ENCODE peak calls at places on chromosomes 16 and 17, in six cellular contexts. D, Z, C, P, F and H are unnamed samples.
A peak's percentile ranks its signal among the peaks of the same experiment; 100 is the strongest.

GRCh38 chr17:7440113-7440822 is 956 bp downstream of the FGF11 start:
- DNase-seq in C (peak; percentile 55), Z (no peak), D (no peak), F (peak; percentile 77), P (no peak), H (no peak)

GRCh38 chr16:19595043-19595767 is 39.7 kb downstream of the VPS35L start:
- DNase-seq in P (peak; percentile 40), D (peak; percentile 30), C (peak; percentile 76), F (no peak), Z (no peak), H (peak; percentile 83)

GRCh38 chr16:12271006-12271405 is 294.5 kb downstream of the SNX29 start:
- DNase-seq in C (no peak), P (no peak), D (no peak), Z (no peak), F (no peak), H (peak; percentile 32)

GRCh38 chr17:75516619-75517276 is 420 bp downstream of the TSEN54 start:
- DNase-seq in Z (peak; percentile 25), P (no peak), D (no peak), C (peak; percentile 52), F (no peak), H (no peak)

GRCh38 chr17:61409301-61410099 is 9.9 kb downstream of the TBX2 start:
- DNase-seq in Z (peak; percentile 52), C (peak; percentile 91), D (peak; percentile 94), P (peak; percentile 37), F (peak; percentile 28), H (peak; percentile 78)

GRCh38 chr17:74631468-74632195 is 8.1 kb upstream of the CD300E start:
- DNase-seq in C (no peak), P (no peak), Z (peak; percentile 65), D (no peak), F (no peak), H (no peak)

GRCh38 chr16:1097800-1098199 is 1.8 kb upstream of the C1QTNF8 start:
- DNase-seq in Z (no peak), P (no peak), F (peak; percentile 96), C (no peak), D (no peak), H (no peak)

GRCh38 chr16:88464447-88465318 is 11.6 kb downstream of the ZFPM1 start:
- DNase-seq in Z (no peak), P (no peak), D (no peak), F (no peak), C (no peak), H (no peak)

GRCh38 chr17:17724307-17724921 is 43.2 kb downstream of the RAI1 start:
- DNase-seq in Z (no peak), D (no peak), C (no peak), F (no peak), P (no peak), H (peak; percentile 54)

GRCh38 chr17:35742496-35742895 is 10.5 kb downstream of the GAS2L2 start:
- DNase-seq in C (no peak), Z (no peak), P (no peak), D (no peak), F (no peak), H (no peak)

GRCh38 chr16:88617268-88618031 is 20.9 kb upstream of the IL17C start:
- DNase-seq in D (no peak), P (no peak), F (no peak), C (no peak), Z (no peak), H (peak; percentile 66)

GRCh38 chr17:14196337-14196997 is 40.2 kb downstream of the CDRT15 start:
- DNase-seq in C (no peak), D (no peak), Z (peak; percentile 9), F (no peak), P (no peak), H (no peak)

GRCh38 chr16:68492151-68492500 is 43.8 kb upstream of the SMPD3 start:
- DNase-seq in C (no peak), P (no peak), D (no peak), F (no peak), Z (no peak), H (no peak)

GRCh38 chr17:57614742-57615141 is 130.4 kb downstream of the CCDC182 start:
- DNase-seq in D (no peak), Z (no peak), P (no peak), F (no peak), C (no peak), H (no peak)